ENCODE peak calls at places on chromosomes 2 and 18, in nine cellular contexts. J is astrocyte, Z is tibial artery, I is psoas muscle, R is RWPE1, Q is right atrium auricular region, A is pancreas, G is adrenal gland, B is hepatocyte. P is an unnamed sample.

GRCh38 chr2:227035678-227036077 is 128.3 kb downstream of the COL4A4 start:
- DNase-seq in J (peak; percentile 25), Z (no peak), I (no peak), R (no peak), Q (no peak), A (no peak), G (peak; percentile 11), B (no peak), P (no peak)

GRCh38 chr18:48952287-48953095 is 1.7 kb upstream of the SMAD7 start:
- DNase-seq in J (peak; percentile 84), Z (peak; percentile 85), I (peak; percentile 90), R (no peak), Q (peak; percentile 90), A (peak; percentile 85), G (peak; percentile 80), B (peak; percentile 94), P (peak; percentile 87)

GRCh38 chr18:74447404-74448152 is 9.5 kb downstream of the DIPK1C start:
- DNase-seq in J (no peak), Z (no peak), I (no peak), R (no peak), Q (peak; percentile 32), A (no peak), G (no peak), B (no peak), P (no peak)

GRCh38 chr2:46954951-46955571 is 39.5 kb upstream of the MCFD2 start:
- DNase-seq in J (peak; percentile 95), Z (peak; percentile 84), I (peak; percentile 88), R (peak; percentile 54), Q (peak; percentile 88), A (peak; percentile 69), G (peak; percentile 89), B (peak; percentile 82), P (peak; percentile 86)

GRCh38 chr18:45402485-45403056 is 212.7 kb upstream of the SLC14A2 start:
- DNase-seq in J (peak; percentile 89), Z (no peak), I (no peak), R (peak; percentile 57), Q (no peak), A (no peak), G (no peak), B (no peak), P (no peak)

GRCh38 chr18:55861266-55861665 is 273.3 kb upstream of the TCF4 start:
- DNase-seq in J (peak; percentile 49), Z (no peak), I (no peak), R (no peak), Q (no peak), A (no peak), G (peak; percentile 14), B (peak; percentile 15), P (no peak)

GRCh38 chr2:31467426-31467825 is 52.9 kb upstream of the XDH start:
- DNase-seq in J (no peak), Z (no peak), I (no peak), R (peak; percentile 38), Q (no peak), A (no peak), G (no peak), B (no peak), P (no peak)

GRCh38 chr2:48448274-48449061 is 81.5 kb upstream of the STON1 start:
- DNase-seq in J (peak; percentile 90), Z (no peak), I (no peak), R (peak; percentile 6), Q (no peak), A (no peak), G (no peak), B (no peak), P (no peak)

GRCh38 chr18:61329398-61329797 is 3.8 kb upstream of the CDH20 start:
- DNase-seq in J (no peak), Z (no peak), I (no peak), R (no peak), Q (no peak), A (no peak), G (no peak), B (no peak), P (no peak)

GRCh38 chr2:42060718-42061619 is 13.1 kb downstream of the PKDCC start:
- DNase-seq in J (no peak), Z (peak; percentile 72), I (peak; percentile 75), R (no peak), Q (no peak), A (no peak), G (peak; percentile 52), B (peak; percentile 76), P (no peak)

GRCh38 chr2:190871539-190871938 is 9.1 kb upstream of the GLS start:
- DNase-seq in J (peak; percentile 77), Z (no peak), I (no peak), R (no peak), Q (no peak), A (no peak), G (no peak), B (no peak), P (no peak)

GRCh38 chr2:128564131-128564530 is 245.5 kb upstream of the HS6ST1 start:
- DNase-seq in J (no peak), Z (no peak), I (no peak), R (no peak), Q (no peak), A (no peak), G (no peak), B (no peak), P (no peak)

GRCh38 chr2:196330645-196331044 is 159.3 kb upstream of the STK17B start:
- DNase-seq in J (no peak), Z (no peak), I (no peak), R (no peak), Q (no peak), A (no peak), G (no peak), B (no peak), P (no peak)

GRCh38 chr2:241008711-241009121 is 10.3 kb downstream of the SNED1 start:
- DNase-seq in J (no peak), Z (no peak), I (peak; percentile 32), R (no peak), Q (peak; percentile 43), A (no peak), G (no peak), B (peak; percentile 2), P (no peak)

GRCh38 chr2:241010531-241011295 is 12.3 kb downstream of the SNED1 start:
- DNase-seq in J (no peak), Z (no peak), I (peak; percentile 42), R (no peak), Q (peak; percentile 48), A (no peak), G (no peak), B (no peak), P (no peak)

GRCh38 chr2:241009191-241009590 is 10.8 kb downstream of the SNED1 start:
- DNase-seq in J (no peak), Z (no peak), I (peak; percentile 42), R (no peak), Q (peak; percentile 54), A (no peak), G (no peak), B (peak; percentile 2), P (peak; percentile 47)

GRCh38 chr2:241011296-241011600 is 12.8 kb downstream of the SNED1 start:
- DNase-seq in J (no peak), Z (no peak), I (peak; percentile 44), R (no peak), Q (peak; percentile 16), A (no peak), G (no peak), B (peak; percentile 2), P (no peak)

DNA sequence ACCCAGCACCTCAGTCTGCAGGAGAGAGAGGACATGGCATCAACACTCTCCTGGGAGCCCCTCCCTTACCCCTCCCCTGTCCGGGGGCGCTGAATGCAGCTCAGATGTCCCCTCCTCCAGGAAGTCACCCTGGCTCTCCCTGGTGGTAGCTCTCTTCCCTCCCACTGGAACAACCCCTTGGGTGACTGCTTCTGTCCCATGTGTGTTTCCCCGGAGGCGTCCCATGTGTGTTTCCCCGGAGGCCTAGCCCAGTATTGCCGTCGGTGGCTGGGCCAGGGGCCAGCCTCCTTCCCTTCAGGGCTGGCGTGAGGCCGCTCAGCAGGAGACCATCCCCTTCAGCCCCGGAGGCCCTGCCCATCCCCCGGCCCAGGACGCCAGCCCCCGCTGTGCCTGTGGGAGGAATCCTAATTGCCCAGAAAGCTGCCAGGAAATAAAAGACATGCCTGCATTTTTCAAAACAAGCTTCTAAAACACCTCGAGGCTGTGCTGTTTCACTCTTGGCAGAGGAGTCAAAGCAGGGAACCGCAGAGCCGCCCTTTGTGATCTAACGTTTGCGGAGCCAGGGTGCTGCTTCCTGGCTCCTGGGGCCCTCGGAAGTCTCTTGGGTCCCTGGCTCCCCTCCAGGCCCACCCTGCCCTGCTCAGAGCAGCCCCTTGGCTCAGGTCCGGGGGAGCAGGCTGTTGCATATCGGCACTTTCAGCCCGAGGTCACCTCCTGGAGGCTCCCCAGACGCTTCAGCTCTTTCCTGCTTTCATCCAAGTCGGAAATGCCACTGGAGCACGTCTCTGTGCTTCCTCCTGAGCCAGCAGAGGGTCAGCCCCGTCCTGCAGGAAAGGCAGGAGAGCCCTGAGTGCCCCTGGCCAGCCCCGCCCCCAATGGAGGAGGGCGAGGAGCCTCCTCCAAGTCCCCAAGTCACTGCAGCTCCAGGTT is 11.4 kb downstream of the SNED1 start:
- DNase-seq in J (peak; percentile 80), Z (no peak), I (peak; percentile 63), R (peak; percentile 33), Q (peak; percentile 67), A (peak; percentile 74), G (peak; percentile 50), B (peak; percentile 60), P (peak; percentile 17)
- H3K27ac ChIP-seq in J (no peak overlapping the region), Z (peak overlapping the region; percentile 25), I (peak overlapping the region; percentile 2), R (peak overlapping the region; percentile 92), Q (peak overlapping the region; percentile 18), A (peak overlapping the region; percentile 76), G (peak overlapping the region; percentile 71), B (peak overlapping the region; percentile 64), P (peak overlapping the region; percentile 55)

DNA sequence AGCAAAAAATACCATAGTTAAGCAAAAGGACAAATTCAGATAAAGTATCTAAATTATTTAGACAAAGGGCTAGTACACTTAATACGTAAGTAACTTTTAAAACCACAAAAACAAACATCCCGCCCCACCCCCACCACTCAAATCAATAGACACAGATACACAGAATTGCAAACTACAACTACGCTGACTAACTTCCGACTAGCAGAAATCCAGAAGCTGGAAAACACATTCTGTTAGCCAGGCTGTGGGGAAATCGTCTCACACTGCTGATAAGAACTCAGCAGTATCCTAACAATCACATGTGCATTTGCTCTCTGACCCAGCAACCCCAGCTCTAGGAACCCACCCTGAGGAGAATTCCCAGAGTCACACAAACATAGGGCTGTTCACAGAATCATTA is 16.6 kb downstream of the FAM168B start:
- DNase-seq in J (no peak), Z (no peak), I (no peak), R (no peak), Q (no peak), A (no peak), G (no peak), B (peak; percentile 39), P (no peak)
- TF ChIP-seq CTCF in J (no peak), Z (no peak), I (no peak), R (no peak), Q (no peak), A (no peak), G (no peak), B (no peak), P (no peak)

GRCh38 chr2:237731663-237732062 is 66.9 kb upstream of the RBM44 start:
- DNase-seq in J (peak; percentile 80), Z (no peak), I (peak; percentile 62), R (peak; percentile 88), Q (no peak), A (no peak), G (peak; percentile 68), B (peak; percentile 43), P (peak; percentile 49)
- H3K27ac ChIP-seq in J (peak overlapping the region; percentile 48), Z (peak overlapping the region; percentile 61), I (peak overlapping the region; percentile 83), R (peak overlapping the region; percentile 59), Q (peak overlapping the region; percentile 85), A (no peak overlapping the region), G (peak overlapping the region; percentile 87), B (no peak overlapping the region), P (peak overlapping the region; percentile 77)

GRCh38 chr18:65721634-65722033 is 29.2 kb upstream of the CDH7 start:
- DNase-seq in J (no peak), Z (no peak), I (no peak), R (no peak), Q (no peak), A (no peak), G (no peak), B (no peak), P (no peak)

GRCh38 chr18:65725421-65726050 is 25.3 kb upstream of the CDH7 start:
- DNase-seq in J (no peak), Z (no peak), I (no peak), R (no peak), Q (no peak), A (no peak), G (peak; percentile 21), B (peak; percentile 66), P (peak; percentile 59)
- TF ChIP-seq CTCF in J (peak; percentile 14), Z (peak; percentile 5), I (no peak), R (peak; percentile 34), Q (no peak), A (no peak), G (peak; percentile 19), B (peak; percentile 67), P (peak; percentile 51)